ENCODE peak calls at places on chromosome 3, in five cellular contexts. One of them, this sample, is unnamed.

GRCh38 chr3:85487375-85487774 is 528.6 kb downstream of the CADM2 start:
- DNase-seq in sigmoid colon: no peak
- DNase-seq in dorsolateral prefrontal cortex: no peak
- DNase-seq in progenitor cell of endocrine pancreas: no peak
- DNase-seq in body of pancreas: no peak
- DNase-seq in this sample: no peak

GRCh38 chr3:49554639-49555265 is 475 bp downstream of the BSN start:
- DNase-seq in sigmoid colon: no peak
- DNase-seq in dorsolateral prefrontal cortex: no peak
- DNase-seq in progenitor cell of endocrine pancreas: peak
- DNase-seq in body of pancreas: peak
- DNase-seq in this sample: peak

GRCh38 chr3:123595396-123595795 is 10.5 kb upstream of the HACD2 start:
- DNase-seq in sigmoid colon: no peak
- DNase-seq in dorsolateral prefrontal cortex: no peak
- DNase-seq in progenitor cell of endocrine pancreas: no peak
- DNase-seq in body of pancreas: no peak
- DNase-seq in this sample: no peak

GRCh38 chr3:147191795-147192385 is 214.5 kb downstream of the ZIC4 start:
- DNase-seq in sigmoid colon: no peak
- DNase-seq in dorsolateral prefrontal cortex: no peak
- DNase-seq in progenitor cell of endocrine pancreas: peak
- DNase-seq in body of pancreas: peak
- DNase-seq in this sample: peak

GRCh38 chr3:55771503-55771902 is 284.4 kb upstream of the WNT5A start:
- DNase-seq in sigmoid colon: no peak
- DNase-seq in dorsolateral prefrontal cortex: no peak
- DNase-seq in progenitor cell of endocrine pancreas: no peak
- DNase-seq in body of pancreas: no peak
- DNase-seq in this sample: no peak

GRCh38 chr3:111194048-111194447 is 122.4 kb downstream of the NECTIN3 start:
- DNase-seq in sigmoid colon: no peak
- DNase-seq in dorsolateral prefrontal cortex: no peak
- DNase-seq in progenitor cell of endocrine pancreas: no peak
- DNase-seq in body of pancreas: no peak
- DNase-seq in this sample: no peak

GRCh38 chr3:193879099-193879863 is 256.7 kb upstream of the HES1 start:
- DNase-seq in sigmoid colon: peak
- DNase-seq in dorsolateral prefrontal cortex: no peak
- DNase-seq in progenitor cell of endocrine pancreas: no peak
- DNase-seq in body of pancreas: no peak
- DNase-seq in this sample: no peak

GRCh38 chr3:188664795-188665194 is 507.0 kb upstream of the TPRG1 start:
- DNase-seq in sigmoid colon: no peak
- DNase-seq in dorsolateral prefrontal cortex: no peak
- DNase-seq in progenitor cell of endocrine pancreas: no peak
- DNase-seq in body of pancreas: no peak
- DNase-seq in this sample: no peak

GRCh38 chr3:52782412-52783210 is 5.2 kb downstream of the ITIH1 start:
- DNase-seq in sigmoid colon: peak
- DNase-seq in dorsolateral prefrontal cortex: peak
- DNase-seq in progenitor cell of endocrine pancreas: no peak
- DNase-seq in body of pancreas: no peak
- DNase-seq in this sample: no peak
- TF ChIP-seq CTCF in sigmoid colon: no peak
- TF ChIP-seq CTCF in dorsolateral prefrontal cortex: no peak
- TF ChIP-seq CTCF in progenitor cell of endocrine pancreas: no peak
- TF ChIP-seq CTCF in body of pancreas: no peak
- TF ChIP-seq CTCF in this sample: no peak

GRCh38 chr3:60948488-60948887 is 302.8 kb downstream of the FHIT start:
- DNase-seq in sigmoid colon: no peak
- DNase-seq in dorsolateral prefrontal cortex: no peak
- DNase-seq in progenitor cell of endocrine pancreas: no peak
- DNase-seq in body of pancreas: no peak
- DNase-seq in this sample: no peak
- TF ChIP-seq CTCF in sigmoid colon: no peak
- TF ChIP-seq CTCF in dorsolateral prefrontal cortex: no peak
- TF ChIP-seq CTCF in progenitor cell of endocrine pancreas: peak
- TF ChIP-seq CTCF in body of pancreas: no peak
- TF ChIP-seq CTCF in this sample: peak

GRCh38 chr3:149494022-149494758 is 19.7 kb downstream of the TM4SF4 start:
- DNase-seq in sigmoid colon: peak
- DNase-seq in dorsolateral prefrontal cortex: no peak
- DNase-seq in progenitor cell of endocrine pancreas: peak
- DNase-seq in body of pancreas: peak
- DNase-seq in this sample: peak
- TF ChIP-seq CTCF in sigmoid colon: peak
- TF ChIP-seq CTCF in dorsolateral prefrontal cortex: peak
- TF ChIP-seq CTCF in progenitor cell of endocrine pancreas: peak
- TF ChIP-seq CTCF in body of pancreas: peak
- TF ChIP-seq CTCF in this sample: peak

DNA sequence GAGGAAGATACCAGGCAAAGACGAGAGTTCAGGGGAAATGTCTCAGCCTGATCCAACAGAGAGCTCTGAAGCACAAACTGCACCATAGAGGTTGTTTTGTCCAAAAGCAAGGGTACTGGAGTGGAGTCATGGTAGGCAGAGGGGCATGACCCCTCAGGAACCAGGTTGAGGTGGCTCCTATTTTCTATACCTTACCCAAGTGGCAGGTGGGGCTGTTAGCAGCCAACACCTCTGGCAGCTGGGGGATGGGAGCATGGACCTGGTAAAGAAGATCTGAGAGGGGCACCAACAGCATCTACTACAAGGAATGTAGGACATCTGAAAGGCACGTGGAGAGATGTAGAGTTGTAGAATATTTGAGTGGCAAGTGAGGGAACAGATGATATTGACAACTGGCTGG is 85.2 kb downstream of the GAP43 start:
- DNase-seq in sigmoid colon: no peak
- DNase-seq in dorsolateral prefrontal cortex: no peak
- DNase-seq in progenitor cell of endocrine pancreas: no peak
- DNase-seq in body of pancreas: no peak
- DNase-seq in this sample: no peak
- TF ChIP-seq CTCF in sigmoid colon: no peak
- TF ChIP-seq CTCF in dorsolateral prefrontal cortex: no peak
- TF ChIP-seq CTCF in progenitor cell of endocrine pancreas: no peak
- TF ChIP-seq CTCF in body of pancreas: no peak
- TF ChIP-seq CTCF in this sample: no peak

GRCh38 chr3:197302696-197303341 is 4.4 kb upstream of the DLG1 start:
- DNase-seq in sigmoid colon: no peak
- DNase-seq in dorsolateral prefrontal cortex: no peak
- DNase-seq in progenitor cell of endocrine pancreas: no peak
- DNase-seq in body of pancreas: no peak
- DNase-seq in this sample: no peak
- TF ChIP-seq CTCF in sigmoid colon: no peak
- TF ChIP-seq CTCF in dorsolateral prefrontal cortex: no peak
- TF ChIP-seq CTCF in progenitor cell of endocrine pancreas: no peak
- TF ChIP-seq CTCF in body of pancreas: no peak
- TF ChIP-seq CTCF in this sample: no peak